ENCODE peak calls at places on chromosome 21, in eight cellular contexts. R, N, D, I, S, Y, E and Q are unnamed samples.
A peak's percentile ranks its signal among the peaks of the same experiment; 100 is the strongest.

GRCh38 chr21:42614391-42614790 is 39.0 kb upstream of the PDE9A start:
- DNase-seq in N (no peak), R (peak; percentile 70), S (no peak), I (no peak), E (no peak), Y (peak; percentile 51), D (no peak), Q (no peak)

GRCh38 chr21:44723177-44724131 is 12.1 kb upstream of the TSPEAR start:
- DNase-seq in E (no peak), Y (peak; percentile 86), S (no peak), R (peak; percentile 57), D (no peak), I (no peak), N (peak; percentile 48), Q (no peak)

GRCh38 chr21:41059871-41060270 is 108.1 kb upstream of the BACE2 start:
- DNase-seq in Y (no peak), R (no peak), D (no peak), N (no peak), I (no peak), S (no peak), E (no peak), Q (no peak)

GRCh38 chr21:44052830-44053226 is 40.7 kb downstream of the TRAPPC10 start:
- DNase-seq in S (no peak), N (no peak), I (no peak), E (no peak), R (no peak), D (no peak), Y (peak; percentile 9), Q (no peak)

GRCh38 chr21:42461881-42462877 is 33.8 kb downstream of the RSPH1 start:
- DNase-seq in S (no peak), E (no peak), R (no peak), Y (peak; percentile 39), D (no peak), N (no peak), I (no peak), Q (no peak)

GRCh38 chr21:44812640-44813039 is 5.2 kb downstream of the SUMO3 start:
- DNase-seq in Y (no peak), N (no peak), D (no peak), S (no peak), E (no peak), R (no peak), I (no peak), Q (no peak)

GRCh38 chr21:44867999-44868700 is 5.3 kb downstream of the PTTG1IP start:
- DNase-seq in Y (no peak), N (no peak), I (no peak), E (peak; percentile 13), S (no peak), D (no peak), R (peak; percentile 69), Q (no peak)

GRCh38 chr21:39593522-39593921 is 19.2 kb upstream of the B3GALT5 start:
- DNase-seq in E (no peak), N (no peak), S (no peak), D (no peak), I (no peak), R (no peak), Y (no peak), Q (no peak)

GRCh38 chr21:30227633-30228404 is 11.9 kb upstream of the CLDN8 start:
- DNase-seq in Y (no peak), D (no peak), N (no peak), S (peak; percentile 57), I (no peak), R (no peak), E (peak; percentile 94), Q (no peak)

GRCh38 chr21:26117972-26118367 is 52.6 kb downstream of the APP start:
- DNase-seq in I (no peak), R (no peak), S (no peak), E (no peak), Y (no peak), D (no peak), N (no peak), Q (no peak)

GRCh38 chr21:37006243-37006520 is 320 bp upstream of the RIPPLY3 start:
- DNase-seq in E (no peak), R (no peak), I (no peak), D (no peak), N (no peak), Y (no peak), S (no peak), Q (no peak)

GRCh38 chr21:34180406-34180805 is 107.0 kb downstream of the MRPS6 start:
- DNase-seq in E (no peak), R (no peak), I (no peak), N (no peak), Y (no peak), S (no peak), D (no peak), Q (no peak)

GRCh38 chr21:31184462-31184861 is 146.2 kb upstream of the KRTAP19-8 start:
- DNase-seq in I (peak; percentile 28), D (no peak), N (no peak), R (peak; percentile 71), S (no peak), E (no peak), Y (no peak), Q (no peak)

GRCh38 chr21:43333301-43334062 is 93.4 kb downstream of the SIK1 start:
- DNase-seq in Y (no peak), I (no peak), R (no peak), S (peak; percentile 55), D (peak; percentile 79), E (peak; percentile 48), N (peak; percentile 54), Q (no peak)

GRCh38 chr21:14900058-14900457 is 164.7 kb downstream of the NRIP1 start:
- DNase-seq in D (no peak), E (peak; percentile 54), Y (no peak), I (no peak), R (no peak), N (no peak), S (no peak), Q (no peak)

GRCh38 chr21:44742418-44743153 is 31.2 kb upstream of the TSPEAR start:
- DNase-seq in I (no peak), N (no peak), S (no peak), Y (no peak), E (peak; percentile 22), D (no peak), R (no peak), Q (no peak)

GRCh38 chr21:46404306-46404705 is 54.4 kb upstream of the DIP2A start:
- DNase-seq in D (peak; percentile 24), R (no peak), S (no peak), N (no peak), Y (no peak), I (no peak), E (no peak), Q (no peak)

GRCh38 chr21:37032877-37033471 is 26.5 kb downstream of the RIPPLY3 start:
- DNase-seq in R (no peak), D (no peak), Y (no peak), S (no peak), I (no peak), E (peak; percentile 83), N (no peak), Q (no peak)

GRCh38 chr21:42453301-42454220 is 42.5 kb downstream of the RSPH1 start:
- DNase-seq in D (no peak), I (no peak), Y (peak; percentile 80), N (no peak), S (no peak), R (no peak), E (no peak), Q (no peak)

GRCh38 chr21:45478115-45478801 is 64.0 kb downstream of the SLC19A1 start:
- DNase-seq in I (peak; percentile 45), D (peak; percentile 83), Y (no peak), N (peak; percentile 73), E (no peak), R (peak; percentile 84), S (peak; percentile 75), Q (no peak)

GRCh38 chr21:16085436-16085835 is 355.7 kb downstream of the USP25 start:
- DNase-seq in I (no peak), N (no peak), E (no peak), R (no peak), Y (no peak), S (no peak), D (no peak), Q (no peak)

GRCh38 chr21:45555557-45556301 is 13.5 kb upstream of the SLC19A1 start:
- DNase-seq in R (peak; percentile 64), D (peak; percentile 85), E (peak; percentile 85), Y (peak; percentile 90), N (peak; percentile 92), I (no peak), S (peak; percentile 86), Q (no peak)